ENCODE peak calls at places on chromosomes 12 and 14, in ten cellular contexts. One of them, this sample, is unnamed.

GRCh38 chr12:131375261-131375971 is 335.5 kb upstream of the SFSWAP start:
- DNase-seq in spleen: no peak
- DNase-seq in K562: no peak
- DNase-seq in IMR-90: no peak
- DNase-seq in adrenal gland: no peak
- DNase-seq in right lobe of liver: no peak
- DNase-seq in breast epithelium: no peak
- DNase-seq in lower leg skin: peak; percentile 36
- DNase-seq in HCT116: no peak
- DNase-seq in A549: no peak
- DNase-seq in this sample: no peak

GRCh38 chr14:68585690-68586089 is 207.2 kb downstream of the ZFP36L1 start:
- DNase-seq in lower leg skin: no peak
- DNase-seq in IMR-90: peak; percentile 11
- DNase-seq in K562: no peak
- DNase-seq in A549: no peak
- DNase-seq in adrenal gland: no peak
- DNase-seq in spleen: no peak
- DNase-seq in breast epithelium: no peak
- DNase-seq in right lobe of liver: no peak
- DNase-seq in HCT116: no peak
- DNase-seq in this sample: no peak

GRCh38 chr12:102479099-102479887 is 1.1 kb downstream of the IGF1 start:
- DNase-seq in spleen: no peak
- DNase-seq in adrenal gland: no peak
- DNase-seq in A549: no peak
- DNase-seq in K562: no peak
- DNase-seq in right lobe of liver: no peak
- DNase-seq in breast epithelium: no peak
- DNase-seq in HCT116: no peak
- DNase-seq in IMR-90: no peak
- DNase-seq in lower leg skin: no peak
- DNase-seq in this sample: no peak

GRCh38 chr12:56037161-56037560 is 4.6 kb upstream of the RPS26 start:
- DNase-seq in K562: no peak
- DNase-seq in breast epithelium: no peak
- DNase-seq in spleen: no peak
- DNase-seq in HCT116: no peak
- DNase-seq in IMR-90: no peak
- DNase-seq in A549: no peak
- DNase-seq in lower leg skin: no peak
- DNase-seq in adrenal gland: no peak
- DNase-seq in right lobe of liver: no peak
- DNase-seq in this sample: no peak

GRCh38 chr12:131766382-131767107 is 55.7 kb downstream of the SFSWAP start:
- DNase-seq in HCT116: no peak
- DNase-seq in spleen: peak; percentile 75
- DNase-seq in IMR-90: no peak
- DNase-seq in K562: no peak
- DNase-seq in lower leg skin: no peak
- DNase-seq in adrenal gland: no peak
- DNase-seq in right lobe of liver: no peak
- DNase-seq in A549: no peak
- DNase-seq in breast epithelium: no peak
- DNase-seq in this sample: no peak

GRCh38 chr12:49055978-49056754 is 4.4 kb downstream of the KMT2D start:
- DNase-seq in breast epithelium: no peak
- DNase-seq in HCT116: peak; percentile 35
- DNase-seq in lower leg skin: no peak
- DNase-seq in adrenal gland: peak; percentile 75
- DNase-seq in A549: peak; percentile 83
- DNase-seq in spleen: no peak
- DNase-seq in K562: peak; percentile 72
- DNase-seq in IMR-90: peak; percentile 82
- DNase-seq in right lobe of liver: no peak
- DNase-seq in this sample: peak; percentile 62

GRCh38 chr12:27331299-27331926 is 1.2 kb upstream of the BMAL2 start:
- DNase-seq in A549: peak; percentile 83
- DNase-seq in lower leg skin: no peak
- DNase-seq in right lobe of liver: no peak
- DNase-seq in spleen: no peak
- DNase-seq in IMR-90: peak; percentile 98
- DNase-seq in breast epithelium: no peak
- DNase-seq in HCT116: peak; percentile 66
- DNase-seq in K562: peak; percentile 20
- DNase-seq in adrenal gland: peak; percentile 35
- DNase-seq in this sample: peak; percentile 35

GRCh38 chr14:29930283-29930682 is 2.6 kb upstream of the PRKD1 start:
- DNase-seq in lower leg skin: no peak
- DNase-seq in HCT116: no peak
- DNase-seq in K562: no peak
- DNase-seq in right lobe of liver: no peak
- DNase-seq in IMR-90: peak; percentile 47
- DNase-seq in breast epithelium: no peak
- DNase-seq in adrenal gland: no peak
- DNase-seq in A549: no peak
- DNase-seq in spleen: no peak
- DNase-seq in this sample: no peak

GRCh38 chr12:98424726-98425401 is 90.5 kb upstream of the TMPO start:
- DNase-seq in adrenal gland: peak; percentile 50
- DNase-seq in A549: peak; percentile 74
- DNase-seq in spleen: no peak
- DNase-seq in HCT116: peak; percentile 57
- DNase-seq in lower leg skin: no peak
- DNase-seq in K562: peak; percentile 78
- DNase-seq in right lobe of liver: peak; percentile 55
- DNase-seq in breast epithelium: peak; percentile 49
- DNase-seq in IMR-90: peak; percentile 73
- DNase-seq in this sample: peak; percentile 46

GRCh38 chr14:99389171-99389826 is 91.4 kb downstream of the SETD3 start:
- DNase-seq in spleen: no peak
- DNase-seq in breast epithelium: no peak
- DNase-seq in A549: peak; percentile 60
- DNase-seq in lower leg skin: peak; percentile 84
- DNase-seq in K562: peak; percentile 68
- DNase-seq in IMR-90: peak; percentile 10
- DNase-seq in right lobe of liver: peak; percentile 57
- DNase-seq in HCT116: peak; percentile 16
- DNase-seq in adrenal gland: no peak
- DNase-seq in this sample: peak; percentile 21

GRCh38 chr12:52168019-52168717 is 23.6 kb downstream of the KRT80 start:
- DNase-seq in breast epithelium: no peak
- DNase-seq in IMR-90: peak; percentile 88
- DNase-seq in right lobe of liver: peak; percentile 44
- DNase-seq in spleen: no peak
- DNase-seq in adrenal gland: no peak
- DNase-seq in K562: no peak
- DNase-seq in HCT116: no peak
- DNase-seq in A549: peak; percentile 83
- DNase-seq in lower leg skin: no peak
- DNase-seq in this sample: peak; percentile 44

GRCh38 chr12:95993907-95994306 is 2.2 kb downstream of the HAL start:
- DNase-seq in IMR-90: no peak
- DNase-seq in HCT116: no peak
- DNase-seq in breast epithelium: no peak
- DNase-seq in spleen: no peak
- DNase-seq in lower leg skin: no peak
- DNase-seq in adrenal gland: no peak
- DNase-seq in A549: no peak
- DNase-seq in right lobe of liver: no peak
- DNase-seq in K562: no peak
- DNase-seq in this sample: no peak

GRCh38 chr12:17571047-17571446 is 518.9 kb downstream of the RERGL start:
- DNase-seq in right lobe of liver: no peak
- DNase-seq in K562: no peak
- DNase-seq in HCT116: no peak
- DNase-seq in lower leg skin: no peak
- DNase-seq in spleen: no peak
- DNase-seq in breast epithelium: no peak
- DNase-seq in A549: no peak
- DNase-seq in adrenal gland: no peak
- DNase-seq in IMR-90: no peak
- DNase-seq in this sample: no peak

GRCh38 chr14:104030958-104031357 is 54.5 kb upstream of the ASPG start:
- DNase-seq in IMR-90: no peak
- DNase-seq in HCT116: no peak
- DNase-seq in lower leg skin: no peak
- DNase-seq in right lobe of liver: no peak
- DNase-seq in K562: no peak
- DNase-seq in adrenal gland: no peak
- DNase-seq in A549: no peak
- DNase-seq in breast epithelium: no peak
- DNase-seq in spleen: no peak
- DNase-seq in this sample: no peak

GRCh38 chr12:88108021-88108420 is 33.9 kb downstream of the CEP290 start:
- DNase-seq in lower leg skin: no peak
- DNase-seq in A549: no peak
- DNase-seq in adrenal gland: no peak
- DNase-seq in right lobe of liver: no peak
- DNase-seq in HCT116: no peak
- DNase-seq in breast epithelium: no peak
- DNase-seq in K562: no peak
- DNase-seq in IMR-90: peak; percentile 28
- DNase-seq in spleen: no peak
- DNase-seq in this sample: no peak
- TF ChIP-seq POLR2A in lower leg skin: no peak
- TF ChIP-seq POLR2A in A549: no peak
- TF ChIP-seq POLR2A in adrenal gland: no peak
- TF ChIP-seq POLR2A in right lobe of liver: no peak
- TF ChIP-seq POLR2A in HCT116: no peak
- TF ChIP-seq POLR2A in breast epithelium: no peak
- TF ChIP-seq POLR2A in K562: no peak
- TF ChIP-seq POLR2A in IMR-90: no peak
- TF ChIP-seq POLR2A in spleen: no peak
- TF ChIP-seq POLR2A in this sample: no peak

GRCh38 chr12:4538207-4539160 is at the start of gene RAD51AP1:
- DNase-seq in HCT116: peak; percentile 96
- DNase-seq in lower leg skin: peak; percentile 98
- DNase-seq in spleen: peak; percentile 97
- DNase-seq in right lobe of liver: peak; percentile 93
- DNase-seq in breast epithelium: peak; percentile 89
- DNase-seq in adrenal gland: peak; percentile 97
- DNase-seq in A549: peak; percentile 99
- DNase-seq in IMR-90: peak; percentile 97
- DNase-seq in K562: peak; percentile 94
- DNase-seq in this sample: peak; percentile 93
- TF ChIP-seq POLR2A in HCT116: no peak
- TF ChIP-seq POLR2A in lower leg skin: no peak
- TF ChIP-seq POLR2A in spleen: no peak
- TF ChIP-seq POLR2A in right lobe of liver: peak; percentile 49
- TF ChIP-seq POLR2A in breast epithelium: no peak
- TF ChIP-seq POLR2A in adrenal gland: no peak
- TF ChIP-seq POLR2A in A549: peak; percentile 49
- TF ChIP-seq POLR2A in IMR-90: no peak
- TF ChIP-seq POLR2A in K562: peak; percentile 77
- TF ChIP-seq POLR2A in this sample: no peak

GRCh38 chr12:124449623-124450375 is 117.6 kb downstream of the NCOR2 start:
- DNase-seq in breast epithelium: no peak
- DNase-seq in spleen: no peak
- DNase-seq in IMR-90: no peak
- DNase-seq in lower leg skin: no peak
- DNase-seq in HCT116: no peak
- DNase-seq in adrenal gland: no peak
- DNase-seq in right lobe of liver: no peak
- DNase-seq in A549: no peak
- DNase-seq in K562: no peak
- DNase-seq in this sample: no peak

GRCh38 chr12:124448241-124448954 is 119.0 kb downstream of the NCOR2 start:
- DNase-seq in A549: no peak
- DNase-seq in lower leg skin: no peak
- DNase-seq in spleen: peak; percentile 62
- DNase-seq in IMR-90: no peak
- DNase-seq in HCT116: no peak
- DNase-seq in breast epithelium: no peak
- DNase-seq in right lobe of liver: no peak
- DNase-seq in adrenal gland: no peak
- DNase-seq in K562: no peak
- DNase-seq in this sample: no peak

GRCh38 chr12:124450376-124450750 is 117.0 kb downstream of the NCOR2 start:
- DNase-seq in lower leg skin: no peak
- DNase-seq in HCT116: no peak
- DNase-seq in K562: no peak
- DNase-seq in spleen: peak; percentile 69
- DNase-seq in A549: no peak
- DNase-seq in adrenal gland: no peak
- DNase-seq in breast epithelium: no peak
- DNase-seq in right lobe of liver: no peak
- DNase-seq in IMR-90: no peak
- DNase-seq in this sample: no peak

GRCh38 chr12:124451016-124451415 is 116.4 kb downstream of the NCOR2 start:
- DNase-seq in IMR-90: no peak
- DNase-seq in right lobe of liver: no peak
- DNase-seq in K562: no peak
- DNase-seq in A549: no peak
- DNase-seq in breast epithelium: no peak
- DNase-seq in spleen: no peak
- DNase-seq in adrenal gland: no peak
- DNase-seq in lower leg skin: no peak
- DNase-seq in HCT116: no peak
- DNase-seq in this sample: no peak

DNA sequence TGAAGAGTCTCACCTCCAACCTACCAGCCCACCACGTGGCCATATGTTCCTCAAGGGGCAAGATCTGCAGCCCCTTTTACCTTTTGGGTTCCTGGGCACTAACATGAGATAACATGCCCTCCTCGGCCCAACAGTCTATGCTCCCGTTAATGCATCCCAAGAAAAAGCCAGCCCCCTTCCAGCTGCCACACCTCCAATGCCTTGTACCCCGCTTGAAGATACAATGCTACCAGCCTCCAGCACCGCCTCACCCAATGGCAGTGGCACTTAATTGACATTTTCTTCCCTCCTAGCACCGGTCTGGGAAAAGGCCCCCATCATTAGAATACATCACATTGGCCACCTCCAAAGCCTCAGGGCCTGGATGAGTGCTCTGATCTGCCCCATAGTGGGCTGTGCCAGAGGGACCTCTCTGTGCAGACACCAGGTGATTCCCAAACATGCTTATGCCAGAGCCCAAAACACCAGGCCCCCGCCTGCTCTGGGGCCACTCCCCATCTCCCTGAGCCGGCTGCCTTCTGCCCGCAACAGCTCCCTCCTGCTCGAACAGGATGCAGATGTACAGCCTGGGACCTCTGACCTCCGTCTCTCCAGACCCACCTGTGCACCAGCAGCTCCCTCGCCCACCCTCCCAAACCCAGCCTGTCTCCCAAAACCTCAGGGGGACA is 118.3 kb downstream of the NCOR2 start:
- DNase-seq in right lobe of liver: no peak
- DNase-seq in lower leg skin: no peak
- DNase-seq in A549: no peak
- DNase-seq in HCT116: no peak
- DNase-seq in IMR-90: no peak
- DNase-seq in breast epithelium: no peak
- DNase-seq in adrenal gland: no peak
- DNase-seq in K562: no peak
- DNase-seq in spleen: no peak
- DNase-seq in this sample: no peak
- TF ChIP-seq POLR2A in right lobe of liver: no peak
- TF ChIP-seq POLR2A in lower leg skin: no peak
- TF ChIP-seq POLR2A in A549: no peak
- TF ChIP-seq POLR2A in HCT116: no peak
- TF ChIP-seq POLR2A in IMR-90: no peak
- TF ChIP-seq POLR2A in breast epithelium: no peak
- TF ChIP-seq POLR2A in adrenal gland: no peak
- TF ChIP-seq POLR2A in K562: no peak
- TF ChIP-seq POLR2A in spleen: no peak
- TF ChIP-seq POLR2A in this sample: no peak

GRCh38 chr14:38775986-38776385 is 327.0 kb downstream of the SEC23A start:
- DNase-seq in lower leg skin: no peak
- DNase-seq in adrenal gland: no peak
- DNase-seq in breast epithelium: no peak
- DNase-seq in spleen: no peak
- DNase-seq in IMR-90: no peak
- DNase-seq in A549: no peak
- DNase-seq in K562: no peak
- DNase-seq in HCT116: no peak
- DNase-seq in right lobe of liver: no peak
- DNase-seq in this sample: no peak
- TF ChIP-seq POLR2A in lower leg skin: no peak
- TF ChIP-seq POLR2A in adrenal gland: no peak
- TF ChIP-seq POLR2A in breast epithelium: no peak
- TF ChIP-seq POLR2A in spleen: no peak
- TF ChIP-seq POLR2A in IMR-90: no peak
- TF ChIP-seq POLR2A in A549: no peak
- TF ChIP-seq POLR2A in K562: no peak
- TF ChIP-seq POLR2A in HCT116: no peak
- TF ChIP-seq POLR2A in right lobe of liver: no peak
- TF ChIP-seq POLR2A in this sample: no peak